ENCODE peak calls at places on chromosomes 5 and 9, in four cellular contexts. Q is renal cortical epithelial cell, M is astrocyte of the hippocampus, A is T-helper 17 cell. W is an unnamed sample.

GRCh38 chr5:148620696-148621095 is 33.6 kb downstream of the HTR4 start:
- DNase-seq in A (no peak), Q (no peak), M (no peak), W (no peak)

GRCh38 chr9:122102156-122102555 is 9.0 kb upstream of the TTLL11 start:
- DNase-seq in Q (no peak), M (no peak), A (no peak), W (no peak)

GRCh38 chr5:173880306-173880985 is 7.7 kb upstream of the CPEB4 start:
- DNase-seq in A (no peak), Q (peak; percentile 67), M (peak; percentile 60), W (no peak)

GRCh38 chr5:91357012-91357634 is 26.0 kb downstream of the ARRDC3 start:
- DNase-seq in A (no peak), Q (no peak), M (no peak), W (no peak)

GRCh38 chr5:137414112-137414511 is 85.0 kb downstream of the SPOCK1 start:
- DNase-seq in M (no peak), Q (no peak), A (no peak), W (no peak)

GRCh38 chr5:134446938-134447337 is 35.3 kb upstream of the CDKN2AIPNL start:
- DNase-seq in A (no peak), Q (no peak), M (no peak), W (peak; percentile 58)

GRCh38 chr9:128011071-128011817 is 30.5 kb upstream of the EEIG1 start:
- DNase-seq in A (no peak), Q (no peak), M (no peak), W (no peak)

GRCh38 chr5:140293091-140293996 is 9.6 kb downstream of the PFDN1 start:
- DNase-seq in M (peak; percentile 30), Q (peak; percentile 31), A (no peak), W (no peak)

GRCh38 chr9:137880160-137880975 is 2.8 kb downstream of the CACNA1B start:
- DNase-seq in M (no peak), A (no peak), Q (no peak), W (no peak)

GRCh38 chr5:142627371-142628217 is 58.3 kb downstream of the FGF1 start:
- DNase-seq in A (no peak), Q (no peak), M (peak; percentile 33), W (no peak)

GRCh38 chr5:54792611-54793404 is 192.6 kb downstream of the ESM1 start:
- DNase-seq in M (peak; percentile 34), A (no peak), Q (peak; percentile 59), W (no peak)

GRCh38 chr5:91229031-91229623 is 154.0 kb downstream of the ARRDC3 start:
- DNase-seq in Q (no peak), M (no peak), A (no peak), W (no peak)

GRCh38 chr5:40784916-40785315 is 13.3 kb downstream of the PRKAA1 start:
- DNase-seq in Q (no peak), A (no peak), M (no peak), W (no peak)

GRCh38 chr9:117747571-117747970 is 43.4 kb downstream of the TLR4 start:
- DNase-seq in M (peak; percentile 50), Q (no peak), A (no peak), W (no peak)

GRCh38 chr5:109849478-109850088 is 159.9 kb downstream of the MAN2A1 start:
- DNase-seq in Q (no peak), A (no peak), M (no peak), W (no peak)

GRCh38 chr9:2657427-2657826 is 35.8 kb downstream of the VLDLR start:
- DNase-seq in M (no peak), A (no peak), Q (no peak), W (no peak)

GRCh38 chr5:169081008-169081724 is 219.8 kb downstream of the SLIT3 start:
- DNase-seq in Q (no peak), A (no peak), M (no peak), W (peak; percentile 56)

GRCh38 chr9:133476036-133476435 is 2.9 kb downstream of the SLC2A6 start:
- DNase-seq in A (no peak), Q (no peak), M (no peak), W (no peak)

GRCh38 chr5:56686337-56687198 is 128.8 kb upstream of the MAP3K1 start:
- DNase-seq in A (no peak), M (no peak), Q (no peak), W (no peak)

GRCh38 chr9:124271660-124272059 is 13.9 kb downstream of the NEK6 start:
- DNase-seq in A (no peak), Q (no peak), M (no peak), W (no peak)

GRCh38 chr5:141597394-141597793 is 21.4 kb downstream of the DIAPH1 start:
- DNase-seq in M (no peak), A (no peak), Q (no peak), W (no peak)

GRCh38 chr9:124212381-124213050 is 45.2 kb upstream of the NEK6 start:
- DNase-seq in A (no peak), Q (peak; percentile 82), M (peak; percentile 66), W (peak; percentile 35)

GRCh38 chr9:93022721-93023520 is 35.6 kb upstream of the SUSD3 start:
- DNase-seq in Q (no peak), A (no peak), M (no peak), W (no peak)

GRCh38 chr9:121568541-121569265 is 69.1 kb upstream of the GGTA1 start:
- DNase-seq in Q (no peak), M (peak; percentile 26), A (no peak), W (no peak)

GRCh38 chr5:163177971-163178370 is 259.4 kb upstream of the CCNG1 start:
- DNase-seq in A (no peak), Q (no peak), M (no peak), W (no peak)

GRCh38 chr5:105475401-105475800 is 1912.8 kb upstream of the NUDT12 start:
- DNase-seq in Q (no peak), M (no peak), A (no peak), W (no peak)

GRCh38 chr5:86320266-86320665 is 297.5 kb upstream of the COX7C start:
- DNase-seq in Q (peak; percentile 70), A (no peak), M (peak; percentile 42), W (no peak)

GRCh38 chr9:136805207-136805740 is 2.5 kb upstream of the RABL6 start:
- DNase-seq in A (no peak), M (no peak), Q (no peak), W (no peak)

GRCh38 chr9:122819326-122819725 is 9.1 kb downstream of the PDCL start:
- DNase-seq in A (no peak), M (peak; percentile 14), Q (no peak), W (no peak)

GRCh38 chr9:928363-929042 is 48.0 kb upstream of the DMRT3 start:
- DNase-seq in A (no peak), M (no peak), Q (peak; percentile 37), W (peak; percentile 83)

GRCh38 chr9:6557883-6558282 is 87.6 kb downstream of the GLDC start:
- DNase-seq in Q (no peak), M (peak; percentile 28), A (no peak), W (no peak)

GRCh38 chr5:74085782-74086181 is 459.8 kb downstream of the ARHGEF28 start:
- DNase-seq in M (no peak), A (no peak), Q (no peak), W (peak; percentile 56)

GRCh38 chr5:173324115-173325001 is 3.9 kb downstream of the STC2 start:
- DNase-seq in Q (peak; percentile 45), M (peak; percentile 84), A (no peak), W (peak; percentile 52)

GRCh38 chr9:2570615-2571479 is 50.7 kb upstream of the VLDLR start:
- DNase-seq in M (peak; percentile 74), Q (peak; percentile 87), A (no peak), W (no peak)

GRCh38 chr9:110255064-110255416 is 1.3 kb downstream of the TXN start:
- DNase-seq in Q (no peak), A (peak; percentile 9), M (no peak), W (peak; percentile 62)

GRCh38 chr5:157487358-157487757 is 27.3 kb downstream of the NIPAL4 start:
- DNase-seq in Q (no peak), M (no peak), A (no peak), W (no peak)

GRCh38 chr9:123550012-123550411 is 194.0 kb downstream of the CRB2 start:
- DNase-seq in A (no peak), Q (peak; percentile 33), M (no peak), W (peak; percentile 61)

GRCh38 chr5:172669808-172670402 is 28.8 kb downstream of the NEURL1B start:
- DNase-seq in Q (no peak), A (no peak), M (no peak), W (peak; percentile 68)

GRCh38 chr5:173735691-173736090 is 119.2 kb upstream of the BOD1 start:
- DNase-seq in Q (no peak), M (no peak), A (no peak), W (no peak)

GRCh38 chr5:37918420-37918819 is 78.6 kb upstream of the GDNF start:
- DNase-seq in A (no peak), M (peak; percentile 11), Q (no peak), W (no peak)